ENCODE peak calls at places on chromosomes 5 and 9, in five cellular contexts. T is uterus, V is Peyer's patch, K is epithelial cell of esophagus, U is AG09309. M is an unnamed sample.

GRCh38 chr9:106859957-106860715 is 2.8 kb upstream of the ZNF462 start:
- DNase-seq in K (peak; percentile 83), V (no peak), T (peak; percentile 48), U (no peak), M (no peak)

GRCh38 chr9:98879094-98879957 is 64.4 kb upstream of the COL15A1 start:
- DNase-seq in T (no peak), V (no peak), U (no peak), K (no peak), M (no peak)

GRCh38 chr5:59320420-59320819 is 573.1 kb downstream of the PDE4D start:
- DNase-seq in T (no peak), V (no peak), U (no peak), K (no peak), M (no peak)

GRCh38 chr9:89714316-89714715 is 109.5 kb downstream of the GADD45G start:
- DNase-seq in V (no peak), T (peak; percentile 49), U (no peak), K (peak; percentile 27), M (no peak)

GRCh38 chr5:103587185-103587748 is 24.7 kb upstream of the NUDT12 start:
- DNase-seq in V (no peak), K (peak; percentile 22), U (no peak), T (no peak), M (no peak)

GRCh38 chr5:40405985-40406384 is 273.7 kb upstream of the PTGER4 start:
- DNase-seq in U (no peak), V (no peak), K (no peak), T (no peak), M (no peak)

GRCh38 chr5:16245249-16245648 is 65.7 kb upstream of the MARCHF11 start:
- DNase-seq in K (no peak), V (no peak), U (no peak), T (no peak), M (no peak)

GRCh38 chr5:56279979-56280378 is 46.8 kb upstream of the ANKRD55 start:
- DNase-seq in T (no peak), K (peak; percentile 39), U (peak; percentile 34), V (no peak), M (no peak)

GRCh38 chr9:136225748-136226679 is 19.6 kb downstream of the QSOX2 start:
- DNase-seq in T (no peak), K (peak; percentile 81), U (no peak), V (peak; percentile 84), M (peak; percentile 35)

GRCh38 chr5:119811443-119811842 is 182.1 kb downstream of the FAM170A start:
- DNase-seq in V (no peak), U (no peak), K (no peak), T (no peak), M (no peak)

GRCh38 chr5:58268263-58268662 is 191.6 kb downstream of the PLK2 start:
- DNase-seq in T (peak; percentile 64), U (no peak), K (no peak), V (no peak), M (no peak)
- TF ChIP-seq CTCF in T (no peak), U (no peak), K (no peak), V (no peak), M (no peak)

DNA sequence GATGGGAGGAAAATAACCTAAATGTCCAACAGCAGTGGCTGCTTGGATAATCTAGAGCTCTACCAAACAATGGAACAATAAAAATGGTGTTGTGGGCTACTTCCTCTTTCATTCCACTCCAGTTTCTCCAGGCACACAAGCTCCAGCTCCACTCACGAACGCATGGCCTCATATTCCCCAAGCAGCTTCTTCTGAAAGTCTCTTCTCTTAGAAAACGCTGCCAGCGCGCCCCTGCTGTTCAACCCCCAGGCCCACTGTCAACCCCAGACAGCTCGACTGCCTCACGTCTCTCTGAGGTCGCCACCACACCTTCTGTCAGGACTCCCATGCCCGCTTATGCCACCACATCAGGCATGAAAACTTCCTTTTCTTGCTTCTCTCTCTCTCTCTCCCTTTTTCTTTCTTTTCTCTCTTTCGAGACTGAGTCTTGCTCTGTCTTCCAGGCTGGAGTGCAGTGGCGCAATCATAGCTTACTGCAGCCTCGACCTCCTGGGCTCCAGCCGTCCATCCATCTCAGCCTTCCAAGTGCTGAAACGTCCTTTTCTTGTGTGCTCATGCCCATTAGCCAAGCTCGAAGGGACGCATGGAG is 16.2 kb downstream of the OR2V2 start:
- DNase-seq in K (no peak), V (no peak), U (no peak), T (no peak), M (no peak)
- TF ChIP-seq CTCF in K (no peak), V (no peak), U (no peak), T (no peak), M (no peak)

DNA sequence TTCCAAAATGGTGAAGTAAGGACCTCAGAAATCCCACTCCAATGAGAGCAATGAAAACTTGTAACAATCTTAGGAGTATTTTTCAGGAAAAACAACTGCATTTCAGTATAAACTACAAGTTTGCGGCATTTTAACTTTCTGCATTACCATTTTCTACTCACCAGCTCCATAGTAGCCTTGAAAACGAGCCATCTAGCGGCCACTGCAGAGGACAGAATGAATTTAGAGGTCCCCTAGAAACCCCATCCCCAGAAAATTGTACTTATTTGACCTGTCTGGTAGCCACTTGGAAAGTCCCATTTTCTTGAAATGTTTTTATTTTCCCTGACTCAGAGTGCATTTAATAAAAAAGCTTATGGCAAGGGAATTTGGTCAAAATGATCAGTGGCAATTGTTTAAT is 205.4 kb upstream of the ITGA1 start:
- DNase-seq in U (no peak), V (no peak), K (no peak), T (no peak), M (no peak)
- TF ChIP-seq CTCF in U (peak; percentile 28), V (no peak), K (no peak), T (no peak), M (no peak)

GRCh38 chr9:132769895-132770774 is 99.9 kb downstream of the GTF3C4 start:
- DNase-seq in K (peak; percentile 28), T (peak; percentile 38), V (peak; percentile 65), U (no peak), M (peak; percentile 48)

GRCh38 chr9:132773093-132773492 is 102.8 kb downstream of the GTF3C4 start:
- DNase-seq in K (no peak), V (no peak), T (no peak), U (no peak), M (no peak)

GRCh38 chr9:132773764-132774339 is 103.6 kb downstream of the GTF3C4 start:
- DNase-seq in U (no peak), K (no peak), T (no peak), V (no peak), M (no peak)

GRCh38 chr9:132770775-132771310 is 100.6 kb downstream of the GTF3C4 start:
- DNase-seq in T (no peak), U (no peak), V (no peak), K (no peak), M (no peak)

DNA sequence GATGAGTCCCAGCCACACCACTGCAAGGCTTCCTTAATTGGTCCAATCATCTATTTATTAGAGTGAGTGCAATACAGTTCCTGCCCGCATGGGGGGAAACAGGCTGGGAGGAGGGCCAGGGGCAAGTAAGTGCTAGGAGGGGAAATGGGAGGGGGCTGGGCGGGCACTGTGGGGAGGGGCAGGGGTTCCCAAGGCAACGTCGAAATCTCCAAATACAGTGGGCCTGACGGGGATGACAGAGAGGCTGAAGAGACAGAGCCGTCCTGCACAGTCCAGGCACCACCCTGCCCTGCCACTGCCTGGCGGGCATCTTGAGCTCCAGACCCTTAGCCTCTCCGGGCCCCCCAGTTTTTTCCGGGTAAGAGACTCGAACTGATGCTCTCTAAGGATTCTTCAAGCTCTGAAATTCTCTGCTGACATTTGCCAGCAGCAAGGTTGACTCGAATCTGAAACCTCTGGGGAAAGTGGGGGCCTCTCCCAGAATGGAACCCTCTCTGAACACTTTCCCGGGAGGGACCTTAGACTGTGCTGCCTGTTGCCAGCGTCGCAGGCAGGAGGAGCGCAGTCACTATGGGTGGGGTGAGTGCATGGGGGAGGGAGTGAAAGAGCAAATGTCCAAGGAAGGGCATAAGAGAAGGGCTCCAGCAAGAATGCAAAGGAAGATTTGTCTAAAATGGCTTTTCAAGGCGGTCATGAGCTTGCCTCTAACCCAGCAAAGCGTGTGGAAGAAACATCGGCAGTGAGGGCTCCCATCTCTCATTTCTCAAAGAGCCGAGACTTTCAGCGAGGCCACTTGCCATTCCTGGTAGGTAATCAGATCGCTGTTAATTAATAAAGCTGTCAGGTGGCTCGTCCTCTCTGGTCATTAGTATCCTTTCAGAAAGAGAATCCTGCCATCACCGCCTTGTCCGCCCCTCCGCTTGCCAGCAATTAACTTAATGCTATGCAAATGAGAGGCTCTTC is 98.9 kb downstream of the GTF3C4 start:
- DNase-seq in U (no peak), K (peak; percentile 32), T (peak; percentile 38), V (peak; percentile 79), M (peak; percentile 36)
- TF ChIP-seq CTCF in U (peak; percentile 40), K (peak; percentile 40), T (peak; percentile 61), V (peak; percentile 63), M (no peak)

DNA sequence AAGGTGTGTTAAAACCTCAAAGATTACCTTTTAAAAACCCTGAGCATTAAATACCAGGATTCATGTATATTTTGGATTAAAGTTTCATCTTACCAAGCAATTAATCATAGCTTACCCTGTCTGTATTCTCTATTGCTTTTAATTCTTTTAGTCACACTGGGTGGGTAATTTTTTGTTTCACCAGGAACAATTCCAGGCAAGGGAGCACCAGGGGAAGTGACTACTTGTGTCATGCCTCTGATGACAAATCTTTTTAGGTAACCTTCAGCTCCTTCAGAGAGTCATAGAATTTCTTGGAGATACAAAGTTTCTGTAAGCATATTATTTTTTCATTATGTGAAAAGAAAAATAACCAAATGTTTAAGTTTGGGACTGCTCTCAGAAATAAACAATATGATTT is 33.4 kb upstream of the ANXA1 start:
- DNase-seq in T (no peak), K (peak; percentile 88), V (no peak), U (no peak), M (no peak)
- TF ChIP-seq CTCF in T (no peak), K (no peak), V (no peak), U (no peak), M (no peak)

GRCh38 chr9:133456409-133456808 is 3.4 kb upstream of the CACFD1 start:
- DNase-seq in T (no peak), V (no peak), U (no peak), K (no peak), M (no peak)
- TF ChIP-seq CTCF in T (no peak), V (no peak), U (no peak), K (no peak), M (no peak)

DNA sequence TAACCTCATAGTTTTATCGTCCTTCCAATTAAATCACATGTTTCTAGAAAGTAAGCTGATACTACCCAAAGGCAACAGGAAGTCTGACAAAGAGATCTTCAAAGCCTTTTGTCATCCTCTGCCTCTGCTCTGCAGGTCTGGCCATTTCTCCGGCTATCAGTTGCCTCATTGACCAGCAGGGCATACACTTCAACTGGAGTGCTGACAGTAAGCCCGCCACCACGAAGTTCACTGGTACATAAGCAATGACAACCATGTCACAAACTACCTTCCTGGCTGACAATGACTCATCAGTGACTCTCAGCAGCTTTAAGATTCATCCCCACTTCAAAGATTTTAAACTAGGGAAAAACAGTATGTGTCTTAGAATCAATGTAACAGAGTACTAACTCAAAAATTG is 20.6 kb downstream of the SPTLC1 start:
- DNase-seq in T (no peak), V (no peak), U (no peak), K (peak; percentile 13), M (no peak)
- TF ChIP-seq CTCF in T (no peak), V (no peak), U (no peak), K (no peak), M (no peak)

M was measured in omental fat pad.